ENCODE peak calls at places on chromosomes 5 and 9, in four cellular contexts. E is sigmoid colon, I is suprapubic skin, J is GM23248. S is an unnamed sample.

GRCh38 chr5:40681351-40682311 is 1.9 kb downstream of the PTGER4 start:
- DNase-seq in E (peak; percentile 69), I (peak; percentile 68), J (peak; percentile 63), S (no peak)

GRCh38 chr9:78234810-78235209 is 1.1 kb upstream of the CEP78 start:
- DNase-seq in E (no peak), I (no peak), J (peak; percentile 39), S (no peak)

GRCh38 chr5:159887050-159887449 is 29.2 kb upstream of the ADRA1B start:
- DNase-seq in E (no peak), I (no peak), J (no peak), S (no peak)

GRCh38 chr9:111298831-111299603 is 31.0 kb downstream of the OR2K2 start:
- DNase-seq in E (peak; percentile 85), I (peak; percentile 81), J (peak; percentile 76), S (no peak)

GRCh38 chr5:78137290-78137689 is 157.2 kb downstream of the AP3B1 start:
- DNase-seq in E (no peak), I (no peak), J (no peak), S (no peak)

GRCh38 chr5:106127341-106127781 is 1543.4 kb downstream of the EFNA5 start:
- DNase-seq in E (no peak), I (no peak), J (no peak), S (no peak)

GRCh38 chr5:142540774-142541466 is 145.0 kb downstream of the FGF1 start:
- DNase-seq in E (peak; percentile 86), I (no peak), J (peak; percentile 79), S (no peak)

GRCh38 chr5:126274396-126274795 is 148.8 kb upstream of the GRAMD2B start:
- DNase-seq in E (no peak), I (no peak), J (no peak), S (no peak)

GRCh38 chr5:83632874-83633273 is 87.8 kb downstream of the HAPLN1 start:
- DNase-seq in E (no peak), I (no peak), J (peak; percentile 10), S (no peak)

GRCh38 chr9:81380960-81381359 is 308.4 kb downstream of the TLE1 start:
- DNase-seq in E (no peak), I (no peak), J (no peak), S (no peak)

GRCh38 chr9:6873862-6874261 is 116.1 kb downstream of the KDM4C start:
- DNase-seq in E (no peak), I (no peak), J (peak; percentile 38), S (no peak)

GRCh38 chr9:130666393-130667116 is 2.2 kb downstream of the PRDM12 start:
- DNase-seq in E (no peak), I (no peak), J (no peak), S (no peak)

GRCh38 chr9:98314381-98315066 is 59.1 kb upstream of the TBC1D2 start:
- DNase-seq in E (no peak), I (peak; percentile 5), J (peak; percentile 85), S (no peak)

GRCh38 chr9:121283856-121284732 is 16.1 kb downstream of the GSN start:
- DNase-seq in E (no peak), I (peak; percentile 58), J (no peak), S (peak; percentile 73)

GRCh38 chr9:124206391-124206790 is 51.4 kb upstream of the NEK6 start:
- DNase-seq in E (no peak), I (no peak), J (no peak), S (no peak)

GRCh38 chr5:160602744-160603143 is 181.1 kb downstream of the PTTG1 start:
- DNase-seq in E (no peak), I (no peak), J (no peak), S (no peak)

GRCh38 chr5:143023447-143024096 is 253.4 kb downstream of the ARHGAP26 start:
- DNase-seq in E (peak; percentile 92), I (no peak), J (peak; percentile 63), S (no peak)

GRCh38 chr9:18350036-18350435 is 123.9 kb upstream of the ADAMTSL1 start:
- DNase-seq in E (no peak), I (no peak), J (no peak), S (no peak)

GRCh38 chr9:110886832-110887231 is 151.4 kb downstream of the LPAR1 start:
- DNase-seq in E (no peak), I (no peak), J (peak; percentile 83), S (no peak)

GRCh38 chr5:9766581-9766980 is 136.4 kb upstream of the TAS2R1 start:
- DNase-seq in E (no peak), I (no peak), J (peak; percentile 84), S (no peak)

GRCh38 chr5:66891184-66891925 is 295.2 kb downstream of the MAST4 start:
- DNase-seq in E (no peak), I (no peak), J (peak; percentile 7), S (no peak)

GRCh38 chr5:15300141-15300540 is 199.8 kb upstream of the FBXL7 start:
- DNase-seq in E (no peak), I (no peak), J (no peak), S (no peak)

GRCh38 chr5:140042551-140043507 is at the start of gene NRG2:
- DNase-seq in E (peak; percentile 90), I (peak; percentile 79), J (peak; percentile 71), S (peak; percentile 84)

GRCh38 chr5:168929656-168930055 is 350.5 kb upstream of the PANK3 start:
- DNase-seq in E (no peak), I (no peak), J (no peak), S (no peak)

GRCh38 chr5:120550358-120550757 is 86.3 kb downstream of the PRR16 start:
- DNase-seq in E (no peak), I (no peak), J (peak; percentile 55), S (no peak)

GRCh38 chr5:104418056-104418455 is 855.5 kb upstream of the NUDT12 start:
- DNase-seq in E (no peak), I (no peak), J (no peak), S (no peak)

GRCh38 chr5:83428126-83428525 is 43.4 kb upstream of the VCAN start:
- DNase-seq in E (no peak), I (no peak), J (no peak), S (no peak)

GRCh38 chr9:16459421-16460148 is 410.9 kb downstream of the BNC2 start:
- DNase-seq in E (no peak), I (no peak), J (no peak), S (no peak)

GRCh38 chr5:68682400-68683152 is 411.2 kb upstream of the SLC30A5 start:
- DNase-seq in E (no peak), I (no peak), J (no peak), S (no peak)

GRCh38 chr5:58462154-58462553 is 2.3 kb upstream of the PLK2 start:
- DNase-seq in E (no peak), I (no peak), J (no peak), S (no peak)

GRCh38 chr5:154206291-154206690 is 15.8 kb downstream of the GALNT10 start:
- DNase-seq in E (peak; percentile 72), I (no peak), J (no peak), S (no peak)

GRCh38 chr9:126361810-126362238 is 35.2 kb downstream of the MVB12B start:
- DNase-seq in E (no peak), I (no peak), J (peak; percentile 23), S (no peak)

GRCh38 chr9:5510360-5510931 is at the start of gene PDCD1LG2:
- DNase-seq in E (no peak), I (no peak), J (peak; percentile 89), S (no peak)
- H3K4me3 ChIP-seq in E (peak within 1 kb of the TSS; percentile 20), I (peak within 1 kb of the TSS; percentile 28), J (peak within 1 kb of the TSS; percentile 79), S (peak within 1 kb of the TSS; percentile 59)

GRCh38 chr5:181170237-181170830 is 22.9 kb downstream of the OR2V2 start:
- DNase-seq in E (no peak), I (peak; percentile 46), J (peak; percentile 22), S (no peak)
- H3K4me3 ChIP-seq in E (no peak overlapping the region), I (no peak overlapping the region), J (no peak overlapping the region), S (no peak overlapping the region)

DNA sequence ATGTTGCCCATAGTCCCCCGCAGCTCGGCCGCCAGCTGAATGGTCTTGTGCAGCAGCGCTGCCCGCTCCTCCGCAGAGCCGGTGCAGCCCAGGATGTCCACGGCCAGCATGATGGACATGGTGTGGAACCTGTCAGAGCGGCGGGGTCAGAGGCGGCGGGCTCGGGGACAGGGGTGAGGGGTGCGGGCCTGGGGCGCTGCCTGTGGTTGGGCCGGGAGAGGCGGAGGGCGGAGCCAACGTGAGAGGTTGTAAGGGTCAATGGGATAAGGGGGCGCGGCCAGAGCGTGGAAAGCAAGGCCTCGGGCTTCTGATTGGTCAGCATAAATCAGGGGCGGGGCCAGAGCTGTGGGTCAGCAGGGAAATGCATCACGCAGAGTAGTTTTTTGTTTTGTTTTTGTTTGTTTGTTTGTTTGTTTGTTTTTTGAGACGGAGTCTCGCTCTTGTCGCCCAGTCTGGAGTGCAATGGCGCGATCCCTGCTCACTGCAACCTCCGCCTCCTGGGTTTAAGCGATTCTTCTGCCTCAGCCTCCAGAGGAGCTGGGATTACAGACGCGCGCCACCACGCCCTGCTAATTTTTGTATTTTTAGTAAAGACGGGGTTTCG is 6.8 kb upstream of the TOR2A start:
- DNase-seq in E (no peak), I (peak; percentile 87), J (peak; percentile 54), S (no peak)
- H3K4me3 ChIP-seq in E (peak overlapping the region; percentile 12), I (peak overlapping the region; percentile 26), J (peak overlapping the region; percentile 51), S (no peak overlapping the region)

GRCh38 chr5:170280090-170280493 is 17.5 kb downstream of the LCP2 start:
- DNase-seq in E (peak; percentile 84), I (no peak), J (no peak), S (no peak)
- H3K4me3 ChIP-seq in E (no peak overlapping the region), I (no peak overlapping the region), J (no peak overlapping the region), S (no peak overlapping the region)

DNA sequence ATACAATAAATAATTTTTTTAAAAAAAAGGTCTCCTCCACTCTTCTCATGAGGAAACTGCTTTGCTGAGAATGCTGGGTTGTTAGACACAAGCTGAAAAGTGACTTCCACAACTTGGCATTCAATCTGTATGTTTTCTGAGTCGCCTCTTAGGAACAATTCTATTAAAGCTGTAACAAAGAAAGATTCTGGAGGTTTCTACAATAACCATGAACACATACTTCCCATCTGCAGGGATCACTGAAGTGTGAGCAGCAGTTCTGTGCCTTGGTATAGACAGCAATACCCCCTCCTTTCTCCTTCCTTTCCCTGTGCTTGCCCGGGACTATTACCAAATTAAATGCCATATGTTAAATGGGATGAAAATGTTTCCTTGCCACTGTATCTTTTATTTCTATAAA is 1.5 kb downstream of the DIRAS2 start:
- DNase-seq in E (no peak), I (no peak), J (no peak), S (no peak)
- H3K4me3 ChIP-seq in E (no peak overlapping the region), I (no peak overlapping the region), J (no peak overlapping the region), S (no peak overlapping the region)

GRCh38 chr5:80210014-80210413 is 45.8 kb downstream of the SERINC5 start:
- DNase-seq in E (no peak), I (no peak), J (no peak), S (no peak)
- H3K4me3 ChIP-seq in E (no peak overlapping the region), I (no peak overlapping the region), J (no peak overlapping the region), S (no peak overlapping the region)

GRCh38 chr5:178522361-178522760 is 67.8 kb downstream of the COL23A1 start:
- DNase-seq in E (peak; percentile 12), I (peak; percentile 27), J (no peak), S (peak; percentile 29)
- H3K4me3 ChIP-seq in E (no peak overlapping the region), I (no peak overlapping the region), J (no peak overlapping the region), S (no peak overlapping the region)

GRCh38 chr5:124439609-124440008 is 306.8 kb downstream of the ZNF608 start:
- DNase-seq in E (no peak), I (no peak), J (no peak), S (no peak)

GRCh38 chr5:124436294-124436693 is 310.1 kb downstream of the ZNF608 start:
- DNase-seq in E (no peak), I (no peak), J (peak; percentile 53), S (no peak)

GRCh38 chr5:124433170-124433569 is 313.3 kb downstream of the ZNF608 start:
- DNase-seq in E (no peak), I (no peak), J (no peak), S (no peak)

GRCh38 chr5:124440471-124440870 is 306.0 kb downstream of the ZNF608 start:
- DNase-seq in E (no peak), I (no peak), J (no peak), S (no peak)

GRCh38 chr5:124438390-124439380 is 307.8 kb downstream of the ZNF608 start:
- DNase-seq in E (no peak), I (no peak), J (no peak), S (no peak)
- H3K4me3 ChIP-seq in E (no peak overlapping the region), I (no peak overlapping the region), J (no peak overlapping the region), S (no peak overlapping the region)